ENCODE peak calls at places on chromosomes 2 and 18, in four cellular contexts. One of them, this sample, is unnamed.

GRCh38 chr18:75478996-75479870 is 51.7 kb upstream of the SMIM21 start:
- DNase-seq in GM12878: peak
- DNase-seq in K562: peak
- DNase-seq in HepG2: peak
- DNase-seq in this sample: no peak

GRCh38 chr2:172098650-172099471 is 3.8 kb downstream of the DLX2 start:
- DNase-seq in GM12878: no peak
- DNase-seq in K562: peak
- DNase-seq in HepG2: peak
- DNase-seq in this sample: peak

GRCh38 chr2:46230115-46230571 is 67.1 kb upstream of the EPAS1 start:
- DNase-seq in GM12878: peak
- DNase-seq in K562: no peak
- DNase-seq in HepG2: peak
- DNase-seq in this sample: peak

GRCh38 chr18:51044928-51045587 is 15.0 kb downstream of the SMAD4 start:
- DNase-seq in GM12878: no peak
- DNase-seq in K562: peak
- DNase-seq in HepG2: no peak
- DNase-seq in this sample: no peak

GRCh38 chr2:46490521-46491141 is 11.3 kb downstream of the TMEM247 start:
- DNase-seq in GM12878: no peak
- DNase-seq in K562: no peak
- DNase-seq in HepG2: no peak
- DNase-seq in this sample: no peak

GRCh38 chr18:54335638-54336173 is 22.0 kb downstream of the STARD6 start:
- DNase-seq in GM12878: no peak
- DNase-seq in K562: no peak
- DNase-seq in HepG2: no peak
- DNase-seq in this sample: no peak

GRCh38 chr2:203444738-203445137 is 90.4 kb downstream of the RAPH1 start:
- DNase-seq in GM12878: no peak
- DNase-seq in K562: no peak
- DNase-seq in HepG2: no peak
- DNase-seq in this sample: no peak

GRCh38 chr2:171771463-171771862 is 84.2 kb downstream of the DYNC1I2 start:
- DNase-seq in GM12878: no peak
- DNase-seq in K562: no peak
- DNase-seq in HepG2: no peak
- DNase-seq in this sample: no peak

GRCh38 chr18:35407871-35408481 is 30.8 kb upstream of the ZNF396 start:
- DNase-seq in GM12878: no peak
- DNase-seq in K562: peak
- DNase-seq in HepG2: peak
- DNase-seq in this sample: no peak

GRCh38 chr18:3872651-3873050 is 422.7 kb downstream of the TGIF1 start:
- DNase-seq in GM12878: peak
- DNase-seq in K562: no peak
- DNase-seq in HepG2: no peak
- DNase-seq in this sample: no peak

GRCh38 chr2:238462782-238463396 is 36.2 kb downstream of the ASB1 start:
- DNase-seq in GM12878: peak
- DNase-seq in K562: peak
- DNase-seq in HepG2: peak
- DNase-seq in this sample: no peak

GRCh38 chr2:156803243-156803642 is 367.1 kb downstream of the GPD2 start:
- DNase-seq in GM12878: no peak
- DNase-seq in K562: no peak
- DNase-seq in HepG2: no peak
- DNase-seq in this sample: peak

GRCh38 chr18:35549515-35549914 is 32.0 kb upstream of the GALNT1 start:
- DNase-seq in GM12878: no peak
- DNase-seq in K562: no peak
- DNase-seq in HepG2: no peak
- DNase-seq in this sample: no peak

GRCh38 chr18:75544051-75544481 is 116.6 kb upstream of the SMIM21 start:
- DNase-seq in GM12878: no peak
- DNase-seq in K562: no peak
- DNase-seq in HepG2: no peak
- DNase-seq in this sample: no peak

GRCh38 chr2:223549215-223549614 is 52.9 kb downstream of the SCG2 start:
- DNase-seq in GM12878: no peak
- DNase-seq in K562: no peak
- DNase-seq in HepG2: peak
- DNase-seq in this sample: no peak

GRCh38 chr2:161090401-161090800 is 69.8 kb upstream of the TANK start:
- DNase-seq in GM12878: no peak
- DNase-seq in K562: no peak
- DNase-seq in HepG2: no peak
- DNase-seq in this sample: no peak

GRCh38 chr2:126115975-126116374 is 540.0 kb upstream of the GYPC start:
- DNase-seq in GM12878: no peak
- DNase-seq in K562: no peak
- DNase-seq in HepG2: no peak
- DNase-seq in this sample: no peak

GRCh38 chr2:118003396-118003824 is 10.5 kb downstream of the CCDC93 start:
- DNase-seq in GM12878: peak
- DNase-seq in K562: peak
- DNase-seq in HepG2: peak
- DNase-seq in this sample: peak

GRCh38 chr2:170917219-170917851 is 11.7 kb upstream of the GORASP2 start:
- DNase-seq in GM12878: no peak
- DNase-seq in K562: peak
- DNase-seq in HepG2: no peak
- DNase-seq in this sample: peak

GRCh38 chr2:6927186-6927585 is 10.0 kb downstream of the RNF144A start:
- DNase-seq in GM12878: no peak
- DNase-seq in K562: no peak
- DNase-seq in HepG2: no peak
- DNase-seq in this sample: no peak

GRCh38 chr2:111168528-111168929 is 47.8 kb downstream of the BCL2L11 start:
- DNase-seq in GM12878: peak
- DNase-seq in K562: peak
- DNase-seq in HepG2: no peak
- DNase-seq in this sample: no peak

GRCh38 chr2:238104521-238105311 is 4.6 kb downstream of the ESPNL start:
- DNase-seq in GM12878: no peak
- DNase-seq in K562: no peak
- DNase-seq in HepG2: no peak
- DNase-seq in this sample: peak

GRCh38 chr2:119820275-119820674 is 60.6 kb downstream of the PTPN4 start:
- DNase-seq in GM12878: no peak
- DNase-seq in K562: no peak
- DNase-seq in HepG2: no peak
- DNase-seq in this sample: no peak

GRCh38 chr2:217555075-217555876 is 447.5 kb downstream of the TNS1 start:
- DNase-seq in GM12878: no peak
- DNase-seq in K562: no peak
- DNase-seq in HepG2: no peak
- DNase-seq in this sample: peak

GRCh38 chr2:230902180-230902899 is 22.7 kb downstream of the GPR55 start:
- DNase-seq in GM12878: no peak
- DNase-seq in K562: peak
- DNase-seq in HepG2: peak
- DNase-seq in this sample: peak

GRCh38 chr2:230905448-230906430 is 19.3 kb downstream of the GPR55 start:
- DNase-seq in GM12878: no peak
- DNase-seq in K562: peak
- DNase-seq in HepG2: peak
- DNase-seq in this sample: no peak

GRCh38 chr2:230904856-230905447 is 20.1 kb downstream of the GPR55 start:
- DNase-seq in GM12878: no peak
- DNase-seq in K562: no peak
- DNase-seq in HepG2: no peak
- DNase-seq in this sample: no peak

GRCh38 chr2:230901006-230901405 is 24.0 kb downstream of the GPR55 start:
- DNase-seq in GM12878: no peak
- DNase-seq in K562: no peak
- DNase-seq in HepG2: no peak
- DNase-seq in this sample: no peak

GRCh38 chr2:230903251-230904150 is 21.5 kb downstream of the GPR55 start:
- DNase-seq in GM12878: no peak
- DNase-seq in K562: no peak
- DNase-seq in HepG2: no peak
- DNase-seq in this sample: no peak
- TF ChIP-seq CREB1 in GM12878: no peak
- TF ChIP-seq CREB1 in K562: no peak
- TF ChIP-seq CREB1 in HepG2: no peak
- TF ChIP-seq CREB1 in this sample: no peak

DNA sequence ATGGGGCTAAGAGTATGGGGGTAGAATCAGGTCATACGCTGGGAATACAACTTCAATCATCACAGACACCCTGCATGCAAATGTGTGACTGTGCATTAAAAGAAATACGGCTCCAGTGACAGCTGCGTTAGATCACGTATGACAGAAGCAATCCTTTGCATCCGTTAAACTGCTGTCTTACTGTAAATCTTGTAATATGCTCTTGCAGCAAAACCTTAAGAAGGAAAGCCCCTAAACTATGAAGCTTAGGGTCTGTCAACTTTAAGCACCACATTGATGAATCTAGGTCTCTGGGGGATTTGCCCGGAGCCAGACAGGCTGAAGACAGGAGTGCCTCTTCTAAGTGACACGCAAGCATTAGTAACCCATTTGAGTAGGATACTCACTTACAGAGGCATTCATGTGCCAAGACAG is 84.7 kb upstream of the EML6 start:
- DNase-seq in GM12878: no peak
- DNase-seq in K562: no peak
- DNase-seq in HepG2: no peak
- DNase-seq in this sample: no peak
- TF ChIP-seq ATF3 in GM12878: no peak
- TF ChIP-seq ATF3 in K562: no peak
- TF ChIP-seq ATF3 in HepG2: no peak
- TF ChIP-seq ATF3 in this sample: no peak

GRCh38 chr2:151028691-151029176 is 232.9 kb downstream of the RBM43 start:
- DNase-seq in GM12878: no peak
- DNase-seq in K562: no peak
- DNase-seq in HepG2: no peak
- DNase-seq in this sample: no peak

GRCh38 chr2:151032741-151033152 is 228.9 kb downstream of the RBM43 start:
- DNase-seq in GM12878: no peak
- DNase-seq in K562: no peak
- DNase-seq in HepG2: no peak
- DNase-seq in this sample: no peak

GRCh38 chr2:151030663-151031230 is 230.9 kb downstream of the RBM43 start:
- DNase-seq in GM12878: no peak
- DNase-seq in K562: peak
- DNase-seq in HepG2: no peak
- DNase-seq in this sample: peak

GRCh38 chr2:151027147-151027546 is 234.5 kb downstream of the RBM43 start:
- DNase-seq in GM12878: no peak
- DNase-seq in K562: no peak
- DNase-seq in HepG2: no peak
- DNase-seq in this sample: no peak

DNA sequence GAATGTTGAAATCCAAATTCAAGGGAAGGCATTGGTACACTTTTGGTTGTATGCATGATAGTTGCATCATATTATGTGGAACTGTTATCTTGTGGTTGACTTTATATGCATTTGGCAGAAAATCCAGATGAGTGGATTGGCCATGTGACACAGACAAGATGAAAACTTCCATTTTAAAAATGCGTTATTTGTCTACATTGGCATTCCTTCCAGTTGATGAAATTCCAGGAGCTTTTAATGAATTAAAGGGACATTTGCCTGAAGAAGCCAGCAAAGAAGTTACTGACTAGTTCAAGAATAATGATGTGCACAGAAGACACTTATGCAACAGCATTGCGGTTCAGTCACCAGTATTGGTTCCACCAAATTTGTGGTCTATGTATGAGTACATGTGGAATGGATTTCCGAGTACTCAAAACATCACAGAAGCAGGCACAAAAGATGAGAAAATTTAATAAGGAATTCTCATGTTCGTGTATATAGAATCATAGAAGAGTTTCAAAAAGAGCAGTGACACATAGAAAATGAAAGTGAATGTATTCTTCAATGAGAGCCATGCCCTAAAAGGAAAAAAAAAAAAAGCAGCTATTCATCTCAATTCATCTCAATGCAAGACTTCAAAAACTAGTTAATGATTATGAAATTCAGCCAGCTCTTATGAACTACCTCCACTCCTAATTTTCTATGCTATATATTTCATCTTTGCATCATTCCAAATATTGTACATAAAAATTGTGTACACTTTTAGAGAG is 232.1 kb downstream of the RBM43 start:
- DNase-seq in GM12878: no peak
- DNase-seq in K562: no peak
- DNase-seq in HepG2: no peak
- DNase-seq in this sample: no peak
- TF ChIP-seq NR2C2 in GM12878: no peak
- TF ChIP-seq NR2C2 in K562: no peak
- TF ChIP-seq NR2C2 in HepG2: no peak
- TF ChIP-seq NR2C2 in this sample: no peak

GRCh38 chr2:12320027-12320734 is 396.6 kb upstream of the TRIB2 start:
- DNase-seq in GM12878: no peak
- DNase-seq in K562: no peak
- DNase-seq in HepG2: no peak
- DNase-seq in this sample: no peak
- TF ChIP-seq CREB1 in GM12878: no peak
- TF ChIP-seq CREB1 in K562: no peak
- TF ChIP-seq CREB1 in HepG2: no peak
- TF ChIP-seq CREB1 in this sample: no peak

DNA sequence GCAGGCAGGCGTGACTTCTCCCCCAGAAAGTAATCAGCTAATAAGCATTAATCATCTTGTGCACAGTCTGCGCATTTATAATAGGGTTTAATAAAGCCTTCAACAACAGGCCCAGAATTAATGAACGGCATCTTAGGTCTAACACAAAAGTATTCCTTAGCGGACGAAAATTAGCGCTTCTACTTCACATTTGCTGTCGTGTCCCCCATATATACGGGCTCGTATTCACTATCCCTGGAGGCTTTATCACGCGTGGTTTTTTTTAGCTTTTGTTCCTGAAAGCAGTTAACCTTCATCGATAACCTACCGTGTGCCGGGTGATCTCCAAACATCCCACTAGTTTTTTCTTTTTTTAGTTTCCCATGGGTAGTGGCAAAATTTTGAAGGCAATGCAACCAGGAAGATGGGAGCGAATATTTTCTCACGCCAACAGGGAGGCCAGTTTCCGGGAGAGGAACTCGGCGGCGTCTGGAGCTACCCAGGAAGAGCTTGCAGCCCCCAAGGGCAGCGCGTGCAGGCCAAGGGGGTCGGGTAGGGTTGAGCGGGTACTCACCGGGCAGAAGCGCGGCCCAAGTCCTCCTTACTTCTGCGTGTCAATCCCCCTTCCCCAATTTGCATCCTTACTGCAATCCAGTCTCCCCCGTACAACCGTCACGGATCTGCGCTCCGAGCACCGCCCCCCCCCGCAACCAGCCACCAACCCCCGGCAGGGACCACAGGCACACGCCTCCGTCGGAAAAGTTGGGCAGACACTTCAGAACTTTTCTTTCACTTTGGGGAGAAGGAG is 1.5 kb downstream of the ATP8B1 start:
- DNase-seq in GM12878: no peak
- DNase-seq in K562: no peak
- DNase-seq in HepG2: no peak
- DNase-seq in this sample: peak
- TF ChIP-seq ATF3 in GM12878: no peak
- TF ChIP-seq ATF3 in K562: no peak
- TF ChIP-seq ATF3 in HepG2: no peak
- TF ChIP-seq ATF3 in this sample: no peak